ENCODE peak calls at places on chromosomes 7 and 10, in six cellular contexts. W is neuronal stem cell, O is IMR-90, C is mesendoderm, M is mesenchymal stem cell, Y is H1. T is an unnamed sample.

GRCh38 chr10:70657036-70657435 is 15.3 kb upstream of the ADAMTS14 start:
- DNase-seq in W (no peak), O (peak), C (no peak), M (no peak), Y (no peak), T (no peak)

GRCh38 chr10:13439771-13440708 is 88.8 kb downstream of the BEND7 start:
- DNase-seq in W (peak), O (no peak), C (peak), M (peak), Y (peak), T (peak)

GRCh38 chr7:54729096-54729495 is 29.9 kb downstream of the SEC61G start:
- DNase-seq in W (no peak), O (no peak), C (no peak), M (no peak), Y (no peak), T (no peak)

GRCh38 chr10:22229756-22230330 is 12.0 kb upstream of the EBLN1 start:
- DNase-seq in W (no peak), O (no peak), C (no peak), M (peak), Y (no peak), T (no peak)

GRCh38 chr7:120486164-120486563 is 213.2 kb downstream of the KCND2 start:
- DNase-seq in W (no peak), O (no peak), C (peak), M (no peak), Y (no peak), T (no peak)

GRCh38 chr10:114401195-114401741 is 3.0 kb downstream of the AFAP1L2 start:
- DNase-seq in W (no peak), O (peak), C (no peak), M (peak), Y (no peak), T (no peak)

GRCh38 chr7:132650498-132650897 is 74.2 kb upstream of the PLXNA4 start:
- DNase-seq in W (no peak), O (peak), C (peak), M (peak), Y (no peak), T (no peak)

GRCh38 chr10:129703287-129704137 is 236.5 kb downstream of the MGMT start:
- DNase-seq in W (no peak), O (no peak), C (no peak), M (no peak), Y (no peak), T (no peak)

GRCh38 chr7:141017555-141017954 is 2.8 kb upstream of the MRPS33 start:
- DNase-seq in W (no peak), O (no peak), C (no peak), M (no peak), Y (no peak), T (no peak)

GRCh38 chr7:33764752-33765451 is 140.4 kb upstream of the BMPER start:
- DNase-seq in W (no peak), O (peak), C (peak), M (peak), Y (no peak), T (peak)

GRCh38 chr10:11437391-11438241 is 173.8 kb downstream of the USP6NL start:
- DNase-seq in W (no peak), O (no peak), C (peak), M (no peak), Y (peak), T (no peak)

GRCh38 chr10:97731346-97732051 is 5.4 kb upstream of the ZFYVE27 start:
- DNase-seq in W (peak), O (peak), C (peak), M (peak), Y (peak), T (peak)

DNA sequence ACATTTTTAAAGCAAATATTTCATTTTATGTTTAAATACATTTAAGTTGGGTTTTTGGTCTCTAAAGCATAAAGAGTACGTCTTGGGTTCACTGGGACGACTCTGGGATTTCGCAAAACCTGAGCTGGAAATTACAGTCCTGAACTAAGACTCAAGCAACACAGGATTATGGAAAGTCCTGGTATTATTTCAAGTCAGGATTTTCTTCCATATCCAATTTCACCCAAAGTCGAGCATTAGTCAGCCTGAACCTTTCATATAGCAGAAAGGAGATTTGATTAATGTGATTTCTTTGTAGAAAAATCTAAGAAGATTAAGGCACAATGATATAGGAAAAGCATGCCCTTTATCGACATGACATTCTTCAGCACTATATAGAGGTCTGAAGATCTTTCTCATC is 100.0 kb downstream of the MTERF1 start:
- DNase-seq in W (no peak), O (no peak), C (no peak), M (no peak), Y (no peak), T (no peak)
- H4K8ac ChIP-seq in W (no peak), O (no peak), C (no peak), M (no peak), Y (no peak), T (no peak)

GRCh38 chr7:148964510-148965267 is 63.6 kb downstream of the PDIA4 start:
- DNase-seq in W (no peak), O (no peak), C (no peak), M (no peak), Y (no peak), T (peak)
- H3K4me3 ChIP-seq in W (peak), O (no peak), C (no peak), M (peak), Y (no peak), T (no peak)

DNA sequence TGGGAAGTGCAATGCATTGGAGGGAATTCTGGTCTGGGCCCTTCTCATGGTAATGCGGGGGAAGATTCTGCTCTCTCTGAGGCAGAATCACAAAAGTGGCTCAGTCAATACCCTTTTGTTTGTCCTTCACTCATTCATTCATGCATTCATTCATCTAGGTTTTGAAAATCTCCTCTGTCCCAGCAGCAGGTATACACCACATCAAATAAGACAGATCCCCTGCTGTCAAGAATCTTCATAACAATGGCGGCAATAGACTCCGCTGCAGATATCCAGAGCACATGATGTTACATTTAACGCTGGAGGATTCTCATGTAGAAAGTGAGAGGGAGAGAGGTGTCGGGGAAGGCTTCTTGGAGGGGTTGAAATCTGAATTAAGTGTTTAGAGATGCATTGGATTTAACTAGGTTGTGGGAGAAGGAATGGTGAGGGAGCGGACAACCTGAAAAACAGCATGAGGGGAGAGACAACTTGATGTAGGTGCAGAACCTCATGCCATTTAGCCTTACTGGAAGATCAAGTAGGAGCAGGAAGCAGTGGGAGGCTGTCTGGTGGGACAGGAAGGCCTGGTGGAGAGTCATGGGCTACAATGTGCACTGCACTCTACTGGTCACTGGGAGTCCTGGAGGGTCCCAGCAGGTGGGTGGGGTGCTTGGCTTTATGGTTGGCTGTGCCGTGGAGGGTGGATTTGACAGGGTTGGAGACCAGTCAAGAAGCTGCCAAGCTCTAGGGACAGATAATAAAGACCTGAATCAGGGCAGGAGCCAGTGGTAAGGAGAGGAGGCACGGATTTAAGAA is 5.2 kb upstream of the FAM180A start:
- DNase-seq in W (no peak), O (no peak), C (no peak), M (no peak), Y (no peak), T (no peak)
- H4K8ac ChIP-seq in W (no peak), O (no peak), C (no peak), M (no peak), Y (no peak), T (peak)

DNA sequence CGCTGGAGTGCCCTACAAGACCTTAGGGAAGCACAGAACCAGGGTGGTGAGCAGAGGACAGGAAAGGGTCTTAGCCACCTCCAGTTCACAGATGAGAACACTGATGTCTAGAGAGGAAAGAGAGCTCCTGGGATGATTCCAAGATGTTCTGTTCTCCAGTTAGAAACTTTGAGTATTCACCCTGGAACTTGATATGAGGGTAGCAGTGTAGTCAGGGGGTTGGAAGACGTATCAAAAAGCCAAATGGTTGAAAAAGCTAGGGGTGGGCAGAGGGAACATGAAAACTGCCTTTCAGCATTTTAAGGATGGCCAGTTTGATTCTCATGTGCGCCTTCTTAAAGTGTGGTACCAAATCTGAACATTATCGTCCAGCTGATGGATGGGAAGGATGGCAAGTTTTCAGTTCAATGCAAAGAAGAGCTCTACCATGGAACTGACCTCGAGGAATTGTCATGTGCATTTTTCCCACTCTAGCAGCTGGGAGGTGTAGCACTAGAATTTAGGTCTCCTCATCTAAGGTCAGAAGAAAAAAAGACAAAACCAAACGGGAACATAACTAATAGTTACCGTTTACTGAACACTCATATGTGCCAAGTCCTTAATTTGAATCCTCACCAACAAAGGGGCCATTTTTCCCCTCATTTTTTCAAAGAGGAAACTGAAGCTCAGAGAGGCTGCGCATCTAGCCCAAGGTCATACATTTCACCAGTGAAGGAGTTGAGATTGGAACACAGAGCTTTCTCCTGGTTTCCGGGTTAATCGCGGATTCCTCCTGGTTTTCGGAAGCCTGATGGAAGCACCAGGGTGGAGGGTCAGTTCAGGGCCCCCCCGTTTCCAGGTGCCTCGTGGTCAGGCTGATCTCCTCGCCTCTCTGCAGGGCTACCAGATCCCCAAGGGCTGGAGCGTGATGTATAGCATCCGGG is 6.0 kb upstream of the CYP26A1 start:
- DNase-seq in W (no peak), O (no peak), C (no peak), M (no peak), Y (no peak), T (no peak)
- H3K4me3 ChIP-seq in W (no peak), O (no peak), C (no peak), M (no peak), Y (peak), T (no peak)